ENCODE peak calls at places on chromosomes 3 and 15, in six cellular contexts. F is MV-4-11, B is osteocyte, P is Kasumi-1, U is T-helper 9 cell, Q is posterior cingulate gyrus. W is an unnamed sample.
A peak's percentile ranks its signal among the peaks of the same experiment; 100 is the strongest.

GRCh38 chr3:95084738-95085137 is 1021.9 kb downstream of the NSUN3 start:
- DNase-seq in P (no peak), Q (no peak), U (no peak), B (no peak), F (no peak), W (no peak)

GRCh38 chr3:186875708-186876107 is 33.2 kb downstream of the ADIPOQ start:
- DNase-seq in Q (no peak), P (no peak), B (no peak), U (no peak), F (no peak), W (no peak)

GRCh38 chr3:12990781-12991480 is 82.3 kb downstream of the IQSEC1 start:
- DNase-seq in U (no peak), B (no peak), F (peak; percentile 75), Q (peak; percentile 77), P (peak; percentile 25), W (no peak)

GRCh38 chr15:74036271-74037170 is 42.0 kb downstream of the PML start:
- DNase-seq in Q (peak; percentile 89), F (no peak), B (peak; percentile 85), P (peak; percentile 37), U (no peak), W (no peak)

GRCh38 chr3:167733961-167734497 is 663 bp downstream of the PDCD10 start:
- DNase-seq in B (no peak), U (no peak), P (peak; percentile 55), Q (no peak), F (no peak), W (no peak)

GRCh38 chr3:66036586-66037061 is 2.1 kb downstream of the MAGI1 start:
- DNase-seq in B (no peak), U (no peak), Q (no peak), P (no peak), F (no peak), W (no peak)

GRCh38 chr15:90001062-90001682 is at the start of gene ZNF710:
- DNase-seq in U (no peak), B (no peak), F (peak; percentile 60), Q (peak; percentile 86), P (peak; percentile 37), W (peak; percentile 58)

GRCh38 chr15:80160570-80161156 is 7.9 kb downstream of the FAH start:
- DNase-seq in U (no peak), B (peak; percentile 77), Q (no peak), F (peak; percentile 97), P (peak; percentile 98), W (peak; percentile 17)

GRCh38 chr3:69880069-69880640 is 119.4 kb upstream of the SAMMSON start:
- DNase-seq in Q (no peak), B (no peak), F (no peak), U (no peak), P (no peak), W (no peak)

GRCh38 chr15:63070681-63071129 is 28.2 kb downstream of the TPM1 start:
- DNase-seq in P (no peak), Q (no peak), U (no peak), B (no peak), F (no peak), W (no peak)

GRCh38 chr3:42572278-42572677 is 9.5 kb downstream of the SEC22C start:
- DNase-seq in B (no peak), F (no peak), U (no peak), P (peak; percentile 36), Q (no peak), W (peak; percentile 22)